ENCODE peak calls at places on chromosome X, in four cellular contexts. K is left ventricle myocardium inferior, N is NAMALWA, V is non-pigmented ciliary epithelial cell. D is an unnamed sample.

GRCh38 chrX:120419465-120419864 is 49.6 kb downstream of the LAMP2 start:
- DNase-seq in V (no peak), N (peak; percentile 28), K (no peak), D (no peak)

GRCh38 chrX:131987252-131987651 is 35.9 kb upstream of the STK26 start:
- DNase-seq in N (peak; percentile 75), K (no peak), V (no peak), D (peak; percentile 82)

GRCh38 chrX:133171962-133172708 is 46.0 kb downstream of the TFDP3 start:
- DNase-seq in N (peak; percentile 49), V (no peak), K (no peak), D (peak; percentile 22)

GRCh38 chrX:112769034-112769433 is 71.6 kb downstream of the AMOT start:
- DNase-seq in K (no peak), V (no peak), N (no peak), D (no peak)

GRCh38 chrX:49761481-49761880 is 65.7 kb upstream of the PAGE1 start:
- DNase-seq in K (no peak), V (no peak), N (peak; percentile 37), D (peak; percentile 20)

GRCh38 chrX:135985974-135986312 is 708 bp downstream of the SLC9A6 start:
- DNase-seq in V (no peak), N (no peak), K (no peak), D (no peak)

GRCh38 chrX:1444896-1445480 is 7.7 kb downstream of the ASMTL start:
- DNase-seq in V (no peak), N (no peak), K (no peak), D (no peak)

GRCh38 chrX:115535844-115536243 is 25.1 kb upstream of the PLS3 start:
- DNase-seq in K (no peak), N (no peak), V (no peak), D (no peak)

GRCh38 chrX:128781506-128781905 is 729.3 kb upstream of the ACTRT1 start:
- DNase-seq in V (no peak), N (peak; percentile 16), K (no peak), D (peak; percentile 22)